ENCODE peak calls at places on chromosomes 2 and 18, in four cellular contexts. S, N, P and D are unnamed samples.

GRCh38 chr2:35973132-35973736 is 382.3 kb upstream of the CRIM1 start:
- DNase-seq in S (no peak), N (peak; percentile 34), P (peak; percentile 51), D (peak; percentile 16)

GRCh38 chr2:240388471-240389301 is 46.8 kb upstream of the GPC1 start:
- DNase-seq in S (no peak), P (no peak), N (no peak), D (no peak)

GRCh38 chr2:23662941-23663729 is 263.8 kb downstream of the ATAD2B start:
- DNase-seq in N (no peak), S (no peak), P (no peak), D (no peak)

GRCh38 chr2:234162876-234163275 is 112.4 kb downstream of the SPP2 start:
- DNase-seq in S (no peak), N (no peak), P (no peak), D (no peak)

GRCh38 chr2:207746131-207746530 is 23.6 kb downstream of the FZD5 start:
- DNase-seq in N (peak; percentile 81), P (peak; percentile 81), S (peak; percentile 34), D (peak; percentile 77)

GRCh38 chr18:445090-445489 is 55.4 kb downstream of the COLEC12 start:
- DNase-seq in P (no peak), S (no peak), N (no peak), D (no peak)

GRCh38 chr2:63780483-63781155 is 61.1 kb upstream of the UGP2 start:
- DNase-seq in S (no peak), N (no peak), P (no peak), D (no peak)

GRCh38 chr2:106053116-106053515 is 141.0 kb downstream of the UXS1 start:
- DNase-seq in P (no peak), N (no peak), S (peak; percentile 43), D (no peak)

GRCh38 chr2:873651-874580 is 76.7 kb upstream of the SNTG2 start:
- DNase-seq in N (no peak), P (no peak), S (no peak), D (no peak)

GRCh38 chr18:10417679-10418078 is 36.8 kb upstream of the APCDD1 start:
- DNase-seq in P (no peak), N (no peak), S (no peak), D (no peak)

GRCh38 chr2:191051825-191052778 is 38.1 kb upstream of the STAT1 start:
- DNase-seq in S (no peak), P (peak; percentile 72), N (peak; percentile 73), D (peak; percentile 19)

GRCh38 chr2:150981826-150982225 is 279.8 kb downstream of the RBM43 start:
- DNase-seq in P (no peak), S (no peak), N (no peak), D (no peak)

GRCh38 chr2:45533771-45534170 is 77.3 kb downstream of the SRBD1 start:
- DNase-seq in P (no peak), S (no peak), N (no peak), D (no peak)

GRCh38 chr2:142545036-142545435 is 332.4 kb upstream of the KYNU start:
- DNase-seq in N (no peak), S (no peak), P (no peak), D (no peak)

GRCh38 chr18:79528846-79529245 is 133.1 kb downstream of the NFATC1 start:
- DNase-seq in S (peak; percentile 25), P (peak; percentile 62), N (peak; percentile 87), D (peak; percentile 79)

GRCh38 chr2:20330202-20330601 is 20.4 kb downstream of the PUM2 start:
- DNase-seq in S (no peak), P (no peak), N (no peak), D (no peak)

GRCh38 chr2:125125902-125126301 is 1100.8 kb downstream of the CNTNAP5 start:
- DNase-seq in P (no peak), S (no peak), N (no peak), D (no peak)

GRCh38 chr18:10579079-10579867 is 53.4 kb downstream of the NAPG start:
- DNase-seq in S (no peak), N (no peak), P (peak; percentile 7), D (no peak)

GRCh38 chr2:121479882-121480522 is 50.7 kb upstream of the RNU4ATAC start:
- DNase-seq in P (peak; percentile 49), S (no peak), N (peak; percentile 25), D (no peak)

GRCh38 chr2:12929806-12930205 is 213.1 kb downstream of the TRIB2 start:
- DNase-seq in P (no peak), S (no peak), N (no peak), D (no peak)

GRCh38 chr2:110823165-110823564 is 90.8 kb downstream of the ACOXL start:
- DNase-seq in S (no peak), N (no peak), P (no peak), D (no peak)

GRCh38 chr2:161199885-161200284 is 39.7 kb downstream of the TANK start:
- DNase-seq in S (no peak), N (no peak), P (no peak), D (peak; percentile 6)

GRCh38 chr2:191675807-191676667 is 1.9 kb upstream of the NABP1 start:
- DNase-seq in P (no peak), S (no peak), N (peak; percentile 94), D (peak; percentile 39)

GRCh38 chr18:69895081-69896047 is 52.3 kb downstream of the CD226 start:
- DNase-seq in P (no peak), N (no peak), S (no peak), D (no peak)

GRCh38 chr2:24874025-24874424 is 46.0 kb downstream of the ADCY3 start:
- DNase-seq in S (no peak), P (no peak), N (peak; percentile 44), D (no peak)

GRCh38 chr2:234164499-234165409 is 114.3 kb downstream of the SPP2 start:
- DNase-seq in S (no peak), P (no peak), N (no peak), D (no peak)

GRCh38 chr2:98470851-98471255 is 26.2 kb downstream of the INPP4A start:
- DNase-seq in S (no peak), P (no peak), N (no peak), D (no peak)

GRCh38 chr2:85589982-85590791 is 5.4 kb upstream of the RNF181 start:
- DNase-seq in P (no peak), S (peak; percentile 69), N (peak; percentile 65), D (no peak)

DNA sequence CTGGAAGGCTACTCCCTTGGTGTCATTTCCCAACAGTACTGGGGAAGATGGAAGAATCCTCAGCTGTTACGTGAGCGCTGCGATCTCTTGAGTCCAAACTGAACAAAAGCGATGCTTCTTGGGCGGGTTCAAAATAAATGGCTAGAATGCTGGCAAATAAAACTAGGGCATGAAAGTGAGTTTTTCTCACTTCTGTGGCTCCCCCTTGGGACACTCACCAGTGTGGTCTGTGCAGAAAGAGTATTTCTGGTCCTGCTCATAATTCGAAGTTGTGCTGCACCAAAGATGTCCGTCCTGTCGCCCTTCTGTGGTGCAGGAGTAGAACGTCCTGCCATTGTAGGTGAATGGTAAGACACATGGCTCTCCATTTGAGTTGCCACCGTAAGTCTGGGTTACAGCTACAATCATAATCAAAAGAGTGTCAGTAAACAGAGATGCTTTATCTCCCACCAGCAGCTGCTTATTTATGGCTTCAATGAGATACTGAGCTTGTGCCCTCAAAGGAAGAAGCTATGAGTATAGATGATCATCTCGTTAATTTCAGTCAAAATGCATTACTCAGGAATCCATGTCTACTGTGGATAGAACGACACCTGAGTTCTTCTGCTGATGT is 11.8 kb downstream of the FN1 start:
- DNase-seq in P (no peak), S (no peak), N (no peak), D (no peak)
- TF ChIP-seq POLR2A in P (no peak), S (no peak), N (no peak), D (no peak)

GRCh38 chr2:58448065-58448507 is 207.0 kb upstream of the FANCL start:
- DNase-seq in S (no peak), N (peak; percentile 77), P (peak; percentile 90), D (peak; percentile 50)
- TF ChIP-seq POLR2A in S (no peak), N (no peak), P (no peak), D (no peak)

DNA sequence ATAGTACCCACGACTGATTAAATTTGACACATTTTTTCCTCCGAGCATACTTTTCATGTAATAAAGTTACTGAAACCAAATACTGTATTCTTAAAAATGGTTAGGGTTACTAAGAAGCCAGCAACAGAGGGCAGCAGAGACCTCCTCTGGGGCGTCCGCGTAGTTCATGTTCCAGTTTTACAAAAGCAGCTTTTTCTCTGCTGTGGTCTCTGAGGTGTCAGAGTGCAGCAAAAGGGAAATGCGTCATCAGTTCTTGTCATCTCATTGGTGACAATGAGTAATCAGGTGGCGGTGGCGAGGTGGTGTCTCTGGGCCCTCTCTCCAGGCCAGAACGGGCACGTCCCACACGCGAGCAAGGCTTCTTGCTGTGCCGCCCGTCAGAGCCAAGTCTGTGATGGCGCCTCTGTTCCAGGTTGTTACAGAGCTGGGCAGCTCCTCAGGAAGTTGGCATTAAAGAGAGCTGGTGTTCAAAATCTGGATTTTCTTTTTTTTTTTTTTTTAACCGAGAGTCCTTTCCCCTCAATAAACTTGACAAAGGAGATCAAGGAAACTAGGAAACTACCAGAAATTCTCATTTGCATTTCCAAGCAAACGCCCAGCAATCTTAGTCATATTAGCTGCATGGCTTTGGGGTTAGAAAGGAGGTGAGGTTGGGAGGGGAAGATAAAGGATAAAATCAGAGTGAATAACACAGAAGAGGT is 98.6 kb upstream of the BZW1 start:
- DNase-seq in P (peak; percentile 96), N (peak; percentile 99), S (peak; percentile 74), D (peak; percentile 89)
- TF ChIP-seq POLR2A in P (peak; percentile 53), N (peak; percentile 80), S (peak; percentile 80), D (peak; percentile 85)

GRCh38 chr2:108533832-108534576 is at the start of gene LIMS1:
- DNase-seq in S (peak; percentile 78), N (peak; percentile 92), P (peak; percentile 94), D (peak; percentile 94)
- TF ChIP-seq POLR2A in S (peak; percentile 89), N (peak; percentile 88), P (peak; percentile 87), D (peak; percentile 81)